ENCODE peak calls at places on chromosome 19, in eight cellular contexts. Y, R, X, K, T, S, A and B are unnamed samples.

GRCh38 chr19:54312436-54313362 is at the start of gene LILRA5:
- DNase-seq in Y (no peak), R (no peak), X (peak), K (no peak), T (no peak), S (peak), A (peak), B (peak)

GRCh38 chr19:15989889-15990288 is 41.1 kb downstream of the OR10H4 start:
- DNase-seq in Y (no peak), R (no peak), X (no peak), K (no peak), T (no peak), S (no peak), A (no peak), B (no peak)

GRCh38 chr19:16124953-16125352 is 13.3 kb downstream of the RAB8A start:
- DNase-seq in Y (no peak), R (no peak), X (no peak), K (no peak), T (no peak), S (no peak), A (no peak), B (no peak)

GRCh38 chr19:37160153-37160552 is 12.3 kb downstream of the ZNF585A start:
- DNase-seq in Y (no peak), R (no peak), X (no peak), K (no peak), T (no peak), S (no peak), A (no peak), B (no peak)

GRCh38 chr19:45413497-45413896 is 7.1 kb downstream of the POLR1G start:
- DNase-seq in Y (no peak), R (no peak), X (no peak), K (no peak), T (no peak), S (no peak), A (no peak), B (no peak)

GRCh38 chr19:11560404-11560988 is 1.5 kb upstream of the ELOF1 start:
- DNase-seq in Y (peak), R (peak), X (peak), K (peak), T (peak), S (no peak), A (no peak), B (peak)

GRCh38 chr19:7861619-7862412 is 12.4 kb downstream of the PRR36 start:
- DNase-seq in Y (peak), R (no peak), X (no peak), K (no peak), T (no peak), S (no peak), A (no peak), B (no peak)

GRCh38 chr19:50659318-50660082 is 10.3 kb downstream of the C19orf81 start:
- DNase-seq in Y (peak), R (no peak), X (no peak), K (no peak), T (no peak), S (no peak), A (no peak), B (no peak)

GRCh38 chr19:47848871-47849473 is 10.1 kb upstream of the TPRX2 start:
- DNase-seq in Y (peak), R (no peak), X (peak), K (no peak), T (no peak), S (no peak), A (no peak), B (no peak)

DNA sequence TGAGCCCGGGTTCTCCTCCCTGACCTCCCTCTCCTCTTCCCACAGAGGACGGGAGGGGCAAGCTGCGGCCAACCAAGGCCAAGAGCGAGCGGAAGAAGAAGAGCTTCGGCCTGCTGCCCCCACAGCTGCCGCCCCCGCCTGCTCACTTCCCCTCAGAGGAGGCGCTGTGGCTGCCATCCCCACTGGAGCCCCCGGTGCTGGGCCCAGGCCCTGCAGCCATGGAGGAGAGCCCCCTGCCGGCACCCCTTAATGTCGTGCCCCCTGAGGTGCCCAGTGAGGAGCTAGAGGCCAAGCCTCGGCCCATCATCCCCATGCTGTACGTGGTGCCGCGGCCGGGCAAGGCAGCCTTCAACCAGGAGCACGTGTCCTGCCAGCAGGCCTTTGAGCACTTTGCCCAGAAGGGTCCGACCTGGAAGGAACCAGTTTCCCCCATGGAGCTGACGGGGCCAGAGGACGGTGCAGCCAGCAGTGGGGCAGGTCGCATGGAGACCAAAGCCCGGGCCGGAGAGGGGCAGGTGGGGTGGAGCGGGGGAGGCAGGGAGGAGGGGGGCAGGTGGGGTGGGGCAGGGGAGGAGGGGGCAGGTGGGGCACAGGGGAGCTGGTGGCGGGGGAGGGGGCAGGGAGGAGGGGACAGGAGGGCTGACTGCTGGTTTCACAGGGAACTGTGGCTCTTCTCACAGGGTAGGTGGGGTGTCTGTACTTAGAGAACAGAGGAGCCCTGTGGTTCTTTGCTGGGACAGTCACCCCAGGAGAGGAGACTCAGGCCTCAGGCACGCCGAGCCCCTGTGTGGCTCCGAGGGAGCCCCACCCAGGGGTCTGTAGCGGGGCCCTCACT is 162.3 kb downstream of the KDM4B start:
- DNase-seq in Y (peak), R (peak), X (peak), K (no peak), T (no peak), S (no peak), A (no peak), B (no peak)
- TF ChIP-seq CTCF in Y (peak), R (no peak), X (no peak), K (no peak), T (no peak), S (no peak), A (no peak), B (no peak)

DNA sequence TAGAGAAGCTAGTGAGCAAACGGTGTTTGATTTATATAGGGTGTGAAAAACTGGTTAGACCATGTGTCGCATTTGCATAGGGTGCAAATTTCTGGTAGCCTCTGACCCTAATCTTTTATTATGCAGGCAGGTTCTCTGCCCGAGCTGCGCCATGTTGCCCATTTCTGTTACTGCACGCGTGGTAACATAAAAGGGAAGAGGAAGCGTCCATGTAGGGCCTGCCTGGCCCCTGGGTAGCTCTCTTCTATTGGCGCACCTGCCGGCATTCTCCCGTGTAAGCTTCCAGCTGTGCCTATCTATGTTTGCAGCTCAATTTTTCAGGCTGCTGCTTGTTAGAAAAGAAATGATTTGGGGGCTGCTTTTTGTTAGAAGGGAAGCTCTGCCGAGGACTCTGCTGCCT is 14.0 kb upstream of the CD70 start:
- DNase-seq in Y (no peak), R (no peak), X (no peak), K (no peak), T (no peak), S (no peak), A (no peak), B (no peak)
- H3K4me3 ChIP-seq in Y (no peak), R (no peak), X (no peak), K (no peak), T (no peak), S (no peak), A (no peak), B (no peak)

DNA sequence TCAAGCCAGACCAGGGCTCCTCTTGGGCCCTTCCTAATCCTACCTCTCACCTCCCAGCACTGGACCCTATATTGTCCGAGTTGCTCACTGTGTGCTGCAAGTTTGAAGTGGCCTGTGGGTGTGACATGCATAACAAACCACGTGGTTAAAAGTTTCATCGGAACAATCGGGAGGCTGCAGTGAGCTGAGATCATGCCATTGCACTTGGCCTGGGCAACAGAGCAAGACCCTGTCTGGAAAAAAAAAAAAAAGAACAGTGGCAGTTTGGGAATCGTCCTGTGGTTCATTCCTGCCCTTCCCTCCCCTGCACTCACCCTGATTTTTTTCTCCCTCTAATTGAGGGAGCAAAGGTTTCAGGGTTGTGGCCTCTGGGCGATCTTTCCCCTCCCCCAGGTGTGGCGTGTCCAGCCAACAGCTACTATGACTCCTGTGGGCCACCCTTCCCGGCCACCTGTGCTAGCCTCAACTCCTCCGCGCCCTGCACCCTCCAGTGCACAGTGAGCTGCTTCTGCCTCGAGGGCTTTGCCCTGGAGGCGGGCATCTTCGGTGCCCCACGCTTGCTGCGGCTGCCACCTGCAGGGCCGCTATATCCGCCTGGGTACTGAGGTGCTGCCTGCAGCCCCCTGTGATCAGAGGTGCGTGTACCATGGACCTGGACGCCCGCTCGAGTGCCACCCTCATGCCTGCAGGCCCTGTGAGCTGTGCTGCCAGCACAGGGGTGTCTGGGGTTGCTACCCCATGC is 16.3 kb upstream of the FXYD3 start:
- DNase-seq in Y (no peak), R (no peak), X (no peak), K (no peak), T (no peak), S (no peak), A (no peak), B (no peak)
- TF ChIP-seq CTCF in Y (no peak), R (no peak), X (no peak), K (no peak), T (no peak), S (no peak), A (no peak), B (no peak)

GRCh38 chr19:18419195-18419698 is at the start of gene SSBP4:
- DNase-seq in Y (peak), R (peak), X (peak), K (peak), T (peak), S (peak), A (no peak), B (no peak)

GRCh38 chr19:18421371-18421959 is 2.3 kb downstream of the SSBP4 start:
- DNase-seq in Y (no peak), R (no peak), X (no peak), K (no peak), T (no peak), S (peak), A (no peak), B (no peak)

GRCh38 chr19:18422530-18423191 is 3.5 kb downstream of the SSBP4 start:
- DNase-seq in Y (no peak), R (no peak), X (no peak), K (no peak), T (no peak), S (peak), A (no peak), B (no peak)

GRCh38 chr19:18419699-18420460 is 682 bp downstream of the SSBP4 start:
- DNase-seq in Y (peak), R (peak), X (peak), K (no peak), T (no peak), S (peak), A (no peak), B (no peak)

DNA sequence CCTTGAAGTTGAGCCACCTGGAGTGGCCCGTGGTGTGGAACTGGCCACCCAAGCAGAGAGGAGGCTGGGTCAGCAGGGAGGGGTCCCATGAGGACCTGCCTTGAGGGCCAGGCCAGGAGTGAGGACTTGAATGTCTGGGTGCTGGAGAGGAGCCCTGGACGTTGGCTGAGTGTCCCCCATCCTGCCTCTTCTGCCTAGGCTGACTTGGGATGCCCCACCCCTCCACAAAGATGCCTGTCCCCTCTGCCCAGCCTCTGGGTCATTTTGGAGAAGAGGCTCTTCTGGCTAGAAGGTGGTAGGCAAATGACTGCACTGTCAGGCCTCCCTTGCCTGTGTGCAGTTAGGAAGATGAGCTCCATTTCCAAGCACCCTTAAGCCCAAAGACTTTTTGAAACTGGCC is 1.7 kb downstream of the SSBP4 start:
- DNase-seq in Y (no peak), R (no peak), X (no peak), K (no peak), T (no peak), S (peak), A (no peak), B (no peak)
- H3K4me3 ChIP-seq in Y (no peak), R (peak), X (no peak), K (peak), T (no peak), S (no peak), A (peak), B (no peak)

DNA sequence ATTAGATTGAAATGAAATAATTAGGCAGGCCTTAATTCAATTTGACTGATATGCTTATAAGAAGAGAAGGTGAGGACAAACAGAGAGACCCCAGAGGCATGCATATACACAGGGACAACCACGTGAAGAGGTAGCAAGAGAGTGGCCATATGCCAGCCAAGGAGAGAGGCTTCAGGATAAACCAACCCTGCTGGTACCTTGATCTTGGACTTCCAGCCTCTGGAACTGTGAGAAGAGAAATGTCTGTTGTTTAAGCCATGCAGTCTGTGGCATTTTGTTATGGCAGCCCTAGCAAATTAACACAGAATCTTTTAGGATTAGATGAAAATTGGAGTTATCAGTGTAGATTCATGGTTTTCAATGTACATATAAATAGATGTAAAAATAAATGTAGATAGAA is 120.1 kb downstream of the KCTD15 start:
- DNase-seq in Y (no peak), R (no peak), X (no peak), K (no peak), T (no peak), S (no peak), A (no peak), B (no peak)
- TF ChIP-seq CTCF in Y (no peak), R (no peak), X (no peak), K (no peak), T (no peak), S (no peak), A (no peak), B (no peak)